ENCODE peak calls at places on chromosomes 11 and 22, in seven cellular contexts. P is ureter; T is mucosa of gallbladder; V is H7; R is hippocampal formation; Y is activated CD4-positive, alpha-beta T cell treated with anti-CD3 and anti-CD28 coated beads, Interleukin-2, amount 50 U/mL, for 1 hour; I is C1 segment of cervical spinal cord. J is an unnamed sample.

GRCh38 chr22:40853961-40854360 is 2.5 kb downstream of the ST13 start:
- DNase-seq in V (no peak), R (peak; percentile 12), T (no peak), P (no peak), Y (no peak), I (no peak), J (no peak)

GRCh38 chr22:19755722-19756287 is 4.8 kb upstream of the TBX1 start:
- DNase-seq in V (peak; percentile 88), I (no peak), R (no peak), P (no peak), Y (no peak), T (no peak), J (no peak)

GRCh38 chr22:20627432-20627831 is 120.0 kb downstream of the MED15 start:
- DNase-seq in I (no peak), P (no peak), V (no peak), Y (no peak), R (no peak), T (no peak), J (no peak)

GRCh38 chr11:50088231-50088630 is 55.6 kb downstream of the OR4C45 start:
- DNase-seq in R (no peak), V (no peak), Y (no peak), I (no peak), T (no peak), P (no peak), J (no peak)

GRCh38 chr11:131664811-131665210 is 294.4 kb downstream of the NTM start:
- DNase-seq in P (no peak), V (no peak), T (no peak), R (peak; percentile 76), I (no peak), Y (no peak), J (no peak)

GRCh38 chr11:74697722-74698121 is 33.5 kb downstream of the CHRDL2 start:
- DNase-seq in P (no peak), Y (no peak), T (peak; percentile 59), R (no peak), V (no peak), I (no peak), J (no peak)

GRCh38 chr11:2779499-2779980 is 79.7 kb upstream of the KCNQ1OT1 start:
- DNase-seq in Y (no peak), T (no peak), I (no peak), P (peak; percentile 41), V (peak; percentile 53), R (no peak), J (no peak)

GRCh38 chr11:7585816-7586215 is 72.0 kb downstream of the PPFIBP2 start:
- DNase-seq in I (no peak), V (no peak), P (no peak), T (no peak), Y (no peak), R (no peak), J (no peak)

GRCh38 chr11:106076421-106076922 is 675 bp downstream of the KBTBD3 start:
- DNase-seq in T (peak; percentile 10), R (no peak), V (no peak), I (peak; percentile 45), P (no peak), Y (no peak), J (no peak)

GRCh38 chr11:2537896-2538855 is 93.4 kb downstream of the KCNQ1 start:
- DNase-seq in R (no peak), I (no peak), V (peak; percentile 62), T (no peak), P (no peak), Y (no peak), J (peak; percentile 5)

GRCh38 chr11:115391162-115391561 is 113.1 kb downstream of the CADM1 start:
- DNase-seq in T (no peak), Y (no peak), R (peak; percentile 7), I (no peak), P (no peak), V (no peak), J (no peak)

GRCh38 chr11:12728417-12728816 is 54.2 kb downstream of the TEAD1 start:
- DNase-seq in I (no peak), Y (no peak), V (no peak), R (no peak), P (no peak), T (no peak), J (no peak)

GRCh38 chr22:44709881-44710400 is 7.9 kb downstream of the PRR5 start:
- DNase-seq in Y (no peak), I (no peak), P (no peak), V (peak; percentile 69), R (no peak), T (no peak), J (no peak)

GRCh38 chr22:33886696-33887095 is 33.6 kb downstream of the LARGE1 start:
- DNase-seq in V (no peak), T (no peak), Y (no peak), R (no peak), P (no peak), I (no peak), J (no peak)

GRCh38 chr11:119100246-119100959 is 1.2 kb downstream of the DPAGT1 start:
- DNase-seq in P (no peak), V (no peak), I (no peak), R (peak; percentile 24), Y (no peak), T (no peak), J (no peak)

GRCh38 chr11:128334311-128335044 is 252.9 kb downstream of the ETS1 start:
- DNase-seq in P (no peak), T (peak; percentile 25), I (no peak), Y (no peak), R (no peak), V (no peak), J (no peak)

GRCh38 chr22:45997077-45997774 is 20.3 kb upstream of the WNT7B start:
- DNase-seq in V (peak; percentile 92), T (peak; percentile 91), I (peak; percentile 91), P (peak; percentile 92), Y (no peak), R (peak; percentile 68), J (no peak)

GRCh38 chr11:59473015-59473414 is at the start of gene OR4D10:
- DNase-seq in R (no peak), Y (no peak), I (no peak), V (no peak), T (no peak), P (no peak), J (no peak)

GRCh38 chr11:118908931-118909618 is 16.7 kb downstream of the BCL9L start:
- DNase-seq in I (peak; percentile 37), P (peak; percentile 87), R (peak; percentile 71), Y (no peak), T (peak; percentile 72), V (peak; percentile 86), J (no peak)

GRCh38 chr11:36002196-36002595 is 58.3 kb downstream of the LDLRAD3 start:
- DNase-seq in Y (no peak), P (no peak), T (no peak), R (peak; percentile 38), V (peak; percentile 39), I (peak; percentile 38), J (no peak)

GRCh38 chr11:121426476-121427454 is 25.3 kb upstream of the SORL1 start:
- DNase-seq in P (no peak), I (peak; percentile 56), T (peak; percentile 36), R (no peak), V (peak; percentile 91), Y (peak; percentile 48), J (peak; percentile 60)

GRCh38 chr11:133778161-133778560 is 67.2 kb downstream of the SPATA19 start:
- DNase-seq in I (no peak), Y (no peak), T (no peak), P (no peak), R (no peak), V (no peak), J (no peak)

GRCh38 chr11:75279273-75279672 is 38.7 kb downstream of the TPBGL start:
- DNase-seq in R (no peak), V (peak; percentile 64), T (no peak), Y (no peak), I (no peak), P (no peak), J (no peak)

GRCh38 chr11:9758676-9759518 is 95.0 kb downstream of the SWAP70 start:
- DNase-seq in Y (peak; percentile 33), T (peak; percentile 59), I (peak; percentile 54), V (peak; percentile 69), R (peak; percentile 42), P (peak; percentile 84), J (peak; percentile 62)

GRCh38 chr11:40467771-40468170 is 991.7 kb downstream of the LRRC4C start:
- DNase-seq in T (no peak), V (no peak), Y (no peak), P (no peak), R (no peak), I (no peak), J (no peak)

J was measured in activated naive CD4-positive, alpha-beta T cell treated with anti-CD3 and anti-CD28 coated beads, Interleukin-2, amount 50 U/mL, for 16 hours.